ENCODE peak calls at places on chromosomes 16 and 17, in nine cellular contexts. One of them, this sample, is unnamed.

GRCh38 chr16:50210266-50211038 is 55.9 kb upstream of the ADCY7 start:
- DNase-seq in LNCaP clone FGC: peak; percentile 73
- DNase-seq in OCI-LY7: peak; percentile 77
- DNase-seq in mammary epithelial cell: peak; percentile 62
- DNase-seq in aorta: peak; percentile 89
- DNase-seq in AG04450: peak; percentile 59
- DNase-seq in body of pancreas: peak; percentile 85
- DNase-seq in cardiac fibroblast: peak; percentile 90
- DNase-seq in A549: peak; percentile 78
- DNase-seq in this sample: peak; percentile 70

GRCh38 chr17:77602062-77602746 is 356.3 kb upstream of the TNRC6C start:
- DNase-seq in body of pancreas: peak; percentile 32
- DNase-seq in A549: no peak
- DNase-seq in mammary epithelial cell: peak; percentile 80
- DNase-seq in cardiac fibroblast: peak; percentile 69
- DNase-seq in LNCaP clone FGC: no peak
- DNase-seq in OCI-LY7: no peak
- DNase-seq in AG04450: no peak
- DNase-seq in aorta: peak; percentile 93
- DNase-seq in this sample: peak; percentile 17

GRCh38 chr16:80116711-80117110 is 424.1 kb upstream of the DYNLRB2 start:
- DNase-seq in cardiac fibroblast: no peak
- DNase-seq in AG04450: no peak
- DNase-seq in A549: no peak
- DNase-seq in LNCaP clone FGC: no peak
- DNase-seq in aorta: no peak
- DNase-seq in OCI-LY7: no peak
- DNase-seq in body of pancreas: no peak
- DNase-seq in mammary epithelial cell: no peak
- DNase-seq in this sample: no peak

GRCh38 chr17:73391331-73392265 is 79.8 kb upstream of the CDC42EP4 start:
- DNase-seq in AG04450: no peak
- DNase-seq in aorta: peak; percentile 51
- DNase-seq in OCI-LY7: no peak
- DNase-seq in body of pancreas: no peak
- DNase-seq in cardiac fibroblast: no peak
- DNase-seq in mammary epithelial cell: no peak
- DNase-seq in A549: no peak
- DNase-seq in LNCaP clone FGC: no peak
- DNase-seq in this sample: no peak

GRCh38 chr17:5819921-5820685 is 235.8 kb upstream of the NLRP1 start:
- DNase-seq in LNCaP clone FGC: no peak
- DNase-seq in A549: no peak
- DNase-seq in OCI-LY7: no peak
- DNase-seq in body of pancreas: no peak
- DNase-seq in cardiac fibroblast: no peak
- DNase-seq in AG04450: no peak
- DNase-seq in mammary epithelial cell: no peak
- DNase-seq in aorta: no peak
- DNase-seq in this sample: no peak

GRCh38 chr17:46736100-46736499 is 82.4 kb downstream of the WNT3 start:
- DNase-seq in AG04450: no peak
- DNase-seq in LNCaP clone FGC: no peak
- DNase-seq in mammary epithelial cell: no peak
- DNase-seq in A549: no peak
- DNase-seq in cardiac fibroblast: no peak
- DNase-seq in aorta: no peak
- DNase-seq in body of pancreas: no peak
- DNase-seq in OCI-LY7: peak; percentile 94
- DNase-seq in this sample: peak; percentile 29

GRCh38 chr16:49833055-49833454 is 22.9 kb downstream of the ZNF423 start:
- DNase-seq in body of pancreas: no peak
- DNase-seq in LNCaP clone FGC: no peak
- DNase-seq in aorta: peak; percentile 79
- DNase-seq in mammary epithelial cell: no peak
- DNase-seq in cardiac fibroblast: peak; percentile 17
- DNase-seq in AG04450: no peak
- DNase-seq in A549: no peak
- DNase-seq in OCI-LY7: no peak
- DNase-seq in this sample: no peak

GRCh38 chr16:5064915-5065314 is 841 bp downstream of the C16orf89 start:
- DNase-seq in OCI-LY7: no peak
- DNase-seq in A549: no peak
- DNase-seq in aorta: peak; percentile 22
- DNase-seq in body of pancreas: no peak
- DNase-seq in AG04450: no peak
- DNase-seq in cardiac fibroblast: no peak
- DNase-seq in mammary epithelial cell: no peak
- DNase-seq in LNCaP clone FGC: peak; percentile 68
- DNase-seq in this sample: no peak

GRCh38 chr17:75242461-75243042 is 18.9 kb downstream of the GGA3 start:
- DNase-seq in AG04450: no peak
- DNase-seq in OCI-LY7: peak; percentile 53
- DNase-seq in A549: no peak
- DNase-seq in LNCaP clone FGC: no peak
- DNase-seq in body of pancreas: no peak
- DNase-seq in mammary epithelial cell: no peak
- DNase-seq in cardiac fibroblast: no peak
- DNase-seq in aorta: no peak
- DNase-seq in this sample: no peak

GRCh38 chr17:42413464-42414040 is 9.5 kb downstream of the CAVIN1 start:
- DNase-seq in A549: no peak
- DNase-seq in body of pancreas: no peak
- DNase-seq in cardiac fibroblast: peak; percentile 63
- DNase-seq in mammary epithelial cell: no peak
- DNase-seq in aorta: no peak
- DNase-seq in OCI-LY7: no peak
- DNase-seq in AG04450: no peak
- DNase-seq in LNCaP clone FGC: no peak
- DNase-seq in this sample: no peak

GRCh38 chr16:69311533-69312388 is 611 bp downstream of the VPS4A start:
- DNase-seq in aorta: peak; percentile 82
- DNase-seq in LNCaP clone FGC: no peak
- DNase-seq in OCI-LY7: peak; percentile 67
- DNase-seq in A549: peak; percentile 58
- DNase-seq in body of pancreas: peak; percentile 34
- DNase-seq in mammary epithelial cell: peak; percentile 45
- DNase-seq in cardiac fibroblast: peak; percentile 24
- DNase-seq in AG04450: no peak
- DNase-seq in this sample: peak; percentile 68

GRCh38 chr17:18156171-18156975 is 27.3 kb upstream of the ALKBH5 start:
- DNase-seq in AG04450: no peak
- DNase-seq in OCI-LY7: no peak
- DNase-seq in cardiac fibroblast: no peak
- DNase-seq in aorta: no peak
- DNase-seq in mammary epithelial cell: no peak
- DNase-seq in A549: peak; percentile 33
- DNase-seq in body of pancreas: no peak
- DNase-seq in LNCaP clone FGC: no peak
- DNase-seq in this sample: no peak

DNA sequence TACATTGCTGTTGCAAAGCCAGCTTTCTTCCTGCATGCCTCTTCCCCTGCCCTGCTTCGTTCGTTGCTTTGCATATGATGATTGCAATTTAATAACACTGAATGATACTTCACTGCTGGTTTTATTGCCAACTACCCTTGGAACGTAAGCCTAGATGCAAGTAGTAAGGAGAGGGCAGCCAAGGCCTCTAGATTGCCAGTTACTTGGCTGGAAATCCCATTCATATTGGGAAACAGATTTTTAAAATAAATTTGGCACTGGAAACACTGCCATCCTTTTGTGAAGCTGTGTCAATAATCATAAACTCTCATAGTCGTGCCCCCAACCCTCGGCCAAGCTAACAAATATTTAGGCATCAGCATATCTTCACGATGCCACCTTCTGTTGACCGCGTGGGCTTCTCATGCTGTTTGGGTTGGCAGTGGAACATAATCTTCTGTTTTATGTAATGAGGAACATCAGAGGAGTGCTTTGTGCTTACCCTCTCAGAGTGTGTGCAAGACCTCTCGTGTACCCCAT is 86.5 kb downstream of the MAP2K6 start:
- DNase-seq in AG04450: no peak
- DNase-seq in aorta: no peak
- DNase-seq in A549: no peak
- DNase-seq in cardiac fibroblast: no peak
- DNase-seq in OCI-LY7: no peak
- DNase-seq in LNCaP clone FGC: peak; percentile 81
- DNase-seq in body of pancreas: peak; percentile 40
- DNase-seq in mammary epithelial cell: no peak
- DNase-seq in this sample: no peak
- H3K4me3 ChIP-seq in AG04450: peak overlapping the region; percentile 45
- H3K4me3 ChIP-seq in aorta: no peak overlapping the region
- H3K4me3 ChIP-seq in A549: no peak overlapping the region
- H3K4me3 ChIP-seq in cardiac fibroblast: no peak overlapping the region
- H3K4me3 ChIP-seq in OCI-LY7: no peak overlapping the region
- H3K4me3 ChIP-seq in LNCaP clone FGC: no peak overlapping the region
- H3K4me3 ChIP-seq in body of pancreas: no peak overlapping the region
- H3K4me3 ChIP-seq in mammary epithelial cell: no peak overlapping the region
- H3K4me3 ChIP-seq in this sample: no peak overlapping the region

DNA sequence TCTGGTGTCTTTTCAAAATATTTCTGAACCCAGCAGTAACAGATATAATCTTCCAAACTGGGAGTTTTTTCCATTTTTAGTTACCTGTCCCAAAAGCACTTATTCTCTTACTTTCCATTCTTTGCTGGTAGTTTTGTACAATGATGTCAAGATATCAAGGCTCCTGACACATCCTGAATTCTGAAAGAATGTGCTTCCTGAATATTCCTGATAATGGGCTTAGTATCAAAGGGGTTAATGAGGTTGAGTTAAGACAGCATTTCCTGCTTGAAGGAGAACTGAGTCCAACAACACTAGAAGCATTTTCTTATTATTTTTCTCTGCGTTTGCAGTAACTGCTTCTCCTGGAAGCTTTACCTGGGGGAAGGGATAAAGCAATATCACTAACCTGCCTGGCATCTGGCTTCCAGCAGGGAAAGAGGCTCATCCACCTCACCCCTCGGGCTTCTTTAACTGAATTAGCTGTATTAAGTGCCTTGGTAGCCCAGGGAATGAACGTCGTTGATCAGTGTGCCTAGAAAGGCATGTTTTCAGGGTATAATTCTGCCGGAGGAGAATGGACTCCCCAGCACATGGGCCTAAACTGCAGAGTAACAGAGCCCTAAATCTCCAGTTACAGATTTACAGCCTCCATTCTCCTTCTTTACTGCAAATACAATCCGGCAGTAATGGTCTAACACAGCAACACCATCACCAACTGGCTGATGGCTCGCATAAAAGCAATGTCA is 134.4 kb downstream of the SNX11 start:
- DNase-seq in cardiac fibroblast: no peak
- DNase-seq in A549: no peak
- DNase-seq in AG04450: no peak
- DNase-seq in OCI-LY7: no peak
- DNase-seq in LNCaP clone FGC: no peak
- DNase-seq in aorta: no peak
- DNase-seq in mammary epithelial cell: no peak
- DNase-seq in body of pancreas: no peak
- DNase-seq in this sample: peak; percentile 68
- H3K4me3 ChIP-seq in cardiac fibroblast: no peak overlapping the region
- H3K4me3 ChIP-seq in A549: no peak overlapping the region
- H3K4me3 ChIP-seq in AG04450: no peak overlapping the region
- H3K4me3 ChIP-seq in OCI-LY7: no peak overlapping the region
- H3K4me3 ChIP-seq in LNCaP clone FGC: no peak overlapping the region
- H3K4me3 ChIP-seq in aorta: no peak overlapping the region
- H3K4me3 ChIP-seq in mammary epithelial cell: no peak overlapping the region
- H3K4me3 ChIP-seq in body of pancreas: no peak overlapping the region
- H3K4me3 ChIP-seq in this sample: no peak overlapping the region

DNA sequence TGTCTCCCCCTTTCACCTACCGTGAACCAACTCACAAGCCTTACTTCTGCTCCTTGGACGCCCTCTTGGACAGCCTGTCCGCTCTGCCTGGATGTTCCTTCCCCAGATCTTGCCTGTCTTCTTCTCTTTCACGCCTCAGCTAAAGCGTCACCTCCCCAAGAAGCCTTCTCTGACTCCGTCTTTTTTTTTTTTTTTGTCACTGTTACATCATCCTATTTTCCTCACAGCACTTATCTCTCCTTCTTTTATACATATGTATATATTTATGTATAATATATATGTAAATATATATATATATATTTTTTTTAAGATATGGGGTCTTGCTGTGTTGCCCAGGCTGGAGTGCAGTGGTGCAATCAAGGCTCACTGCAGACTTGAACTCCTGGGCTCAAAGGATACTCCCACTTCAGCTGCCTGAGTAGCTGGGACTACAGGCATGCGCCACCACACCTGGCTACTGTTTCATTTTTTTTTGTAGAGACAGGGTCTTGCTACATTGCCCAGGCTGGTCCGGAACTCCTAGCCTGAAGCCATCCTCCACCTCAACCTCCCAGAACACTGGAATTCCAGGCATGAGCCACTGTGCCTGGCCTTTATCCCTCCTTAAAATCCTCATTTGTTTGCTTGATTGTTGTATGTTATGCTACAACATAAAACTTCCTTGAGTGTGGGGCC is 16.5 kb upstream of the AKTIP start:
- DNase-seq in body of pancreas: no peak
- DNase-seq in A549: no peak
- DNase-seq in OCI-LY7: no peak
- DNase-seq in AG04450: no peak
- DNase-seq in mammary epithelial cell: no peak
- DNase-seq in cardiac fibroblast: no peak
- DNase-seq in aorta: no peak
- DNase-seq in LNCaP clone FGC: no peak
- DNase-seq in this sample: no peak
- H3K4me3 ChIP-seq in body of pancreas: no peak overlapping the region
- H3K4me3 ChIP-seq in A549: no peak overlapping the region
- H3K4me3 ChIP-seq in OCI-LY7: peak overlapping the region; percentile 7
- H3K4me3 ChIP-seq in AG04450: no peak overlapping the region
- H3K4me3 ChIP-seq in mammary epithelial cell: no peak overlapping the region
- H3K4me3 ChIP-seq in cardiac fibroblast: no peak overlapping the region
- H3K4me3 ChIP-seq in aorta: no peak overlapping the region
- H3K4me3 ChIP-seq in LNCaP clone FGC: no peak overlapping the region
- H3K4me3 ChIP-seq in this sample: no peak overlapping the region

DNA sequence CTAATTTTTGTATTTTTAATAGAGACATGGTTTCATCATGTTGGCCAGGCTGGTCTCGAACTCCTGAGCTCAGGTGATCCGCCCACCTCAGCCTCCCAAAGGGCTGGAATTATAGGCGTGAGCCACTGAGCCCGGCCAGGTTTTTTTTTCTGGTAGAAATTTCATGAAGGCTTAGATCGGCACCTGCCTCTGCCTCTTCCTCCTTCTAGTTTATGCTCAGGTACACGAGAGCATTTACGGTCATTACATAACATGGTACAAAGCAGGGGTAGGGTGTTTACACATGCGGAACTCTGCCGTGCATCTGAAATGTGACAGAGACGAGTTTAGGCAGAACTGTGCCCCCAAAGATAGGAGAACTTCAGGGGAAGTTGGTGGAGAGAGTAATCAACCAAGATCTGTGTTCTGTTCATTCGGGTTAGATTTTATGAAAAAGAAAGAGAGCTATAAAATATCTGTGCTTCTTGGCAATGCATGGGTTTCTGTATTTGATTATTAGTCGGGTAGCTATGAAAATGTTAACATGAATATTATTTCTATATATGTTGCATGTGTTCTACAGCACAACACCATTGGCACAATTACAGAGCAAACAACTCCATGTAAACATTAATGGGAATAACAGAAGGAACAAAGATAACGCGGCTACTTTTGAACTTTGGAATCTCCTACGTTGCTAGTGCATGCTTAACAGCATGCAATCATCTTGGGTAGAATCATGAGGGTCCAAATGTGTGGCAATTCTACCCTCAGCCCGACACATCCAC is 23.6 kb upstream of the MAP2K6 start:
- DNase-seq in body of pancreas: peak; percentile 22
- DNase-seq in OCI-LY7: no peak
- DNase-seq in aorta: no peak
- DNase-seq in AG04450: no peak
- DNase-seq in cardiac fibroblast: no peak
- DNase-seq in A549: no peak
- DNase-seq in mammary epithelial cell: no peak
- DNase-seq in LNCaP clone FGC: peak; percentile 40
- DNase-seq in this sample: no peak
- H3K4me3 ChIP-seq in body of pancreas: no peak overlapping the region
- H3K4me3 ChIP-seq in OCI-LY7: no peak overlapping the region
- H3K4me3 ChIP-seq in aorta: no peak overlapping the region
- H3K4me3 ChIP-seq in AG04450: no peak overlapping the region
- H3K4me3 ChIP-seq in cardiac fibroblast: no peak overlapping the region
- H3K4me3 ChIP-seq in A549: peak overlapping the region; percentile 21
- H3K4me3 ChIP-seq in mammary epithelial cell: no peak overlapping the region
- H3K4me3 ChIP-seq in LNCaP clone FGC: peak overlapping the region; percentile 40
- H3K4me3 ChIP-seq in this sample: no peak overlapping the region

This sample was measured in WERI-Rb-1.